ENCODE peak calls at places on chromosomes 11 and 22, in nine cellular contexts. One of them, this sample, is unnamed.

GRCh38 chr22:19635644-19636043 is 78.7 kb upstream of the SEPTIN5 start:
- DNase-seq in lung microvascular endothelial cell: no peak
- DNase-seq in cardiac septum: no peak
- DNase-seq in mesenteric fat pad: peak; percentile 9
- DNase-seq in aorta: no peak
- DNase-seq in EL: no peak
- DNase-seq in activated CD4-positive, CD25-positive, alpha-beta regulatory T cell: no peak
- DNase-seq in HFFc6: no peak
- DNase-seq in AG09309: no peak
- DNase-seq in this sample: peak; percentile 27

GRCh38 chr11:17077240-17077519 is 287 bp downstream of the RPS13 start:
- DNase-seq in lung microvascular endothelial cell: peak; percentile 62
- DNase-seq in cardiac septum: no peak
- DNase-seq in mesenteric fat pad: no peak
- DNase-seq in aorta: no peak
- DNase-seq in EL: no peak
- DNase-seq in activated CD4-positive, CD25-positive, alpha-beta regulatory T cell: no peak
- DNase-seq in HFFc6: peak; percentile 6
- DNase-seq in AG09309: no peak
- DNase-seq in this sample: no peak

GRCh38 chr22:43263645-43264514 is 76.9 kb upstream of the TTLL12 start:
- DNase-seq in lung microvascular endothelial cell: peak; percentile 99
- DNase-seq in cardiac septum: no peak
- DNase-seq in mesenteric fat pad: no peak
- DNase-seq in aorta: no peak
- DNase-seq in EL: peak; percentile 76
- DNase-seq in activated CD4-positive, CD25-positive, alpha-beta regulatory T cell: peak; percentile 58
- DNase-seq in HFFc6: peak; percentile 6
- DNase-seq in AG09309: peak; percentile 5
- DNase-seq in this sample: peak; percentile 88

GRCh38 chr11:75558939-75559843 is 2.9 kb upstream of the SERPINH1 start:
- DNase-seq in lung microvascular endothelial cell: peak; percentile 54
- DNase-seq in cardiac septum: peak; percentile 87
- DNase-seq in mesenteric fat pad: no peak
- DNase-seq in aorta: no peak
- DNase-seq in EL: peak; percentile 71
- DNase-seq in activated CD4-positive, CD25-positive, alpha-beta regulatory T cell: no peak
- DNase-seq in HFFc6: peak; percentile 58
- DNase-seq in AG09309: no peak
- DNase-seq in this sample: no peak

GRCh38 chr11:96708469-96708868 is 318.7 kb downstream of the JRKL start:
- DNase-seq in lung microvascular endothelial cell: no peak
- DNase-seq in cardiac septum: no peak
- DNase-seq in mesenteric fat pad: no peak
- DNase-seq in aorta: no peak
- DNase-seq in EL: no peak
- DNase-seq in activated CD4-positive, CD25-positive, alpha-beta regulatory T cell: no peak
- DNase-seq in HFFc6: no peak
- DNase-seq in AG09309: no peak
- DNase-seq in this sample: no peak

GRCh38 chr11:31817621-31818493 is 6.7 kb upstream of the PAX6 start:
- DNase-seq in lung microvascular endothelial cell: no peak
- DNase-seq in cardiac septum: no peak
- DNase-seq in mesenteric fat pad: no peak
- DNase-seq in aorta: no peak
- DNase-seq in EL: no peak
- DNase-seq in activated CD4-positive, CD25-positive, alpha-beta regulatory T cell: no peak
- DNase-seq in HFFc6: no peak
- DNase-seq in AG09309: no peak
- DNase-seq in this sample: peak; percentile 73

GRCh38 chr11:66595245-66595904 is 2.4 kb downstream of the CCS start:
- DNase-seq in lung microvascular endothelial cell: no peak
- DNase-seq in cardiac septum: no peak
- DNase-seq in mesenteric fat pad: no peak
- DNase-seq in aorta: no peak
- DNase-seq in EL: no peak
- DNase-seq in activated CD4-positive, CD25-positive, alpha-beta regulatory T cell: no peak
- DNase-seq in HFFc6: no peak
- DNase-seq in AG09309: no peak
- DNase-seq in this sample: no peak

GRCh38 chr11:33488971-33489370 is 211.7 kb downstream of the C11orf91 start:
- DNase-seq in lung microvascular endothelial cell: no peak
- DNase-seq in cardiac septum: no peak
- DNase-seq in mesenteric fat pad: no peak
- DNase-seq in aorta: no peak
- DNase-seq in EL: no peak
- DNase-seq in activated CD4-positive, CD25-positive, alpha-beta regulatory T cell: no peak
- DNase-seq in HFFc6: no peak
- DNase-seq in AG09309: no peak
- DNase-seq in this sample: no peak

GRCh38 chr11:316891-317291 is 3.1 kb downstream of the IFITM1 start:
- DNase-seq in lung microvascular endothelial cell: no peak
- DNase-seq in cardiac septum: no peak
- DNase-seq in mesenteric fat pad: no peak
- DNase-seq in aorta: no peak
- DNase-seq in EL: peak; percentile 25
- DNase-seq in activated CD4-positive, CD25-positive, alpha-beta regulatory T cell: no peak
- DNase-seq in HFFc6: no peak
- DNase-seq in AG09309: no peak
- DNase-seq in this sample: no peak

This sample was measured in osteocyte.